ENCODE peak calls at places on chromosome 17, in seven cellular contexts. B is mesothelial cell of epicardium; X is stomach; H is stimulated activated CD8-positive, alpha-beta memory T cell treated with anti-CD3 and anti-CD28 coated beads, Interleukin-2, amount 100 ng/mL, for 48 hours; E is heart right ventricle; C is fibroblast of lung; O is progenitor cell of endocrine pancreas. R is an unnamed sample.

GRCh38 chr17:3033741-3034577 is 29.4 kb downstream of the OR1D5 start:
- DNase-seq in H (no peak), O (no peak), E (no peak), C (no peak), B (no peak), X (no peak), R (no peak)

GRCh38 chr17:72520665-72521303 is 400.0 kb downstream of the SOX9 start:
- DNase-seq in X (no peak), H (no peak), E (no peak), C (no peak), B (no peak), O (no peak), R (no peak)

GRCh38 chr17:7549401-7550055 is 670 bp downstream of the TNFSF12 start:
- DNase-seq in X (peak), E (no peak), O (no peak), H (peak), C (no peak), B (no peak), R (no peak)

GRCh38 chr17:76673729-76674128 is 30.2 kb upstream of the ST6GALNAC1 start:
- DNase-seq in E (no peak), C (no peak), B (no peak), X (no peak), H (no peak), O (no peak), R (no peak)

GRCh38 chr17:57811633-57812280 is 38.1 kb downstream of the MRPS23 start:
- DNase-seq in C (no peak), O (no peak), X (no peak), H (no peak), B (no peak), E (no peak), R (no peak)

GRCh38 chr17:77634710-77635109 is 323.8 kb upstream of the TNRC6C start:
- DNase-seq in B (no peak), O (no peak), H (peak), C (no peak), X (no peak), E (no peak), R (no peak)

GRCh38 chr17:45296003-45296832 is 20.6 kb downstream of the MAP3K14 start:
- DNase-seq in C (no peak), H (no peak), E (no peak), X (no peak), B (no peak), O (no peak), R (peak)

GRCh38 chr17:62033317-62033716 is 31.8 kb downstream of the MED13 start:
- DNase-seq in X (no peak), H (no peak), C (no peak), E (no peak), O (no peak), B (no peak), R (no peak)

GRCh38 chr17:72565758-72566157 is 444.9 kb downstream of the SOX9 start:
- DNase-seq in E (no peak), B (no peak), C (no peak), X (no peak), O (no peak), H (no peak), R (no peak)

GRCh38 chr17:596287-596686 is 118.4 kb downstream of the VPS53 start:
- DNase-seq in E (no peak), O (no peak), B (no peak), X (no peak), C (no peak), H (no peak), R (no peak)

GRCh38 chr17:80441133-80441578 is 26.2 kb downstream of the ENDOV start:
- DNase-seq in O (peak), E (peak), X (no peak), H (no peak), B (peak), C (peak), R (no peak)

GRCh38 chr17:80524150-80524712 is 20.4 kb upstream of the RPTOR start:
- DNase-seq in C (no peak), O (no peak), B (no peak), E (no peak), H (no peak), X (no peak), R (no peak)

GRCh38 chr17:32777436-32777835 is 99.5 kb downstream of the MYO1D start:
- DNase-seq in E (no peak), B (no peak), H (no peak), C (no peak), X (no peak), O (no peak), R (peak)

GRCh38 chr17:59779521-59779920 is 72.1 kb downstream of the VMP1 start:
- DNase-seq in X (no peak), C (no peak), E (no peak), H (no peak), B (no peak), O (no peak), R (no peak)

GRCh38 chr17:79991924-79992656 is 43.6 kb downstream of the TBC1D16 start:
- DNase-seq in O (no peak), H (no peak), C (peak), X (peak), E (peak), B (no peak), R (no peak)

GRCh38 chr17:59093702-59094231 is 12.9 kb downstream of the TRIM37 start:
- DNase-seq in C (peak), H (no peak), O (no peak), B (no peak), E (peak), X (no peak), R (peak)

GRCh38 chr17:39962642-39963220 is at the start of gene GSDMA:
- DNase-seq in X (no peak), H (no peak), C (no peak), E (no peak), O (no peak), B (no peak), R (no peak)

GRCh38 chr17:33459078-33459940 is 166.2 kb upstream of the ASIC2 start:
- DNase-seq in C (no peak), E (no peak), O (no peak), B (no peak), H (no peak), X (no peak), R (no peak)

GRCh38 chr17:63263053-63263452 is 183.1 kb downstream of the CYB561 start:
- DNase-seq in E (no peak), O (no peak), B (no peak), C (no peak), H (no peak), X (no peak), R (no peak)

GRCh38 chr17:7351665-7352558 is at the start of gene KCTD11:
- DNase-seq in B (peak), H (peak), E (peak), C (peak), X (peak), O (peak), R (peak)

GRCh38 chr17:66371561-66371960 is 69.1 kb downstream of the PRKCA start:
- DNase-seq in B (no peak), O (no peak), E (no peak), X (no peak), H (no peak), C (no peak), R (no peak)

GRCh38 chr17:56690441-56691291 is 97.2 kb downstream of the NOG start:
- DNase-seq in X (no peak), B (no peak), O (no peak), E (no peak), C (no peak), H (no peak), R (no peak)

GRCh38 chr17:55743103-55743679 is 7.7 kb upstream of the PCTP start:
- DNase-seq in E (no peak), X (peak), H (no peak), B (no peak), O (no peak), C (no peak), R (no peak)